ENCODE peak calls at places on chromosomes 12 and 14, in six cellular contexts. D, P, J, N, B and K are unnamed samples.

GRCh38 chr12:90773526-90773925 is 181.4 kb downstream of the CCER1 start:
- DNase-seq in D (peak; percentile 33), B (no peak), P (no peak), J (no peak), N (peak; percentile 7), K (peak; percentile 17)

GRCh38 chr14:57066887-57067513 is 201.7 kb downstream of the EXOC5 start:
- DNase-seq in D (no peak), N (no peak), P (no peak), J (peak; percentile 48), B (peak; percentile 10), K (peak; percentile 2)

GRCh38 chr12:78674311-78675085 is 190.1 kb upstream of the SYT1 start:
- DNase-seq in J (no peak), D (no peak), N (no peak), B (peak; percentile 38), P (no peak), K (peak; percentile 17)

GRCh38 chr12:59929091-59929490 is 333.3 kb downstream of the SLC16A7 start:
- DNase-seq in B (peak; percentile 97), N (peak; percentile 91), J (peak; percentile 25), P (no peak), D (peak; percentile 19), K (peak; percentile 59)

GRCh38 chr12:68794653-68795253 is 13.2 kb upstream of the MDM2 start:
- DNase-seq in P (no peak), B (peak; percentile 91), D (no peak), N (peak; percentile 77), J (no peak), K (no peak)

GRCh38 chr14:100747021-100747586 is 20.4 kb downstream of the DLK1 start:
- DNase-seq in J (no peak), N (peak; percentile 88), B (peak; percentile 99), D (peak; percentile 86), P (no peak), K (peak; percentile 89)

GRCh38 chr14:61536661-61537566 is 158.4 kb upstream of the HIF1A start:
- DNase-seq in J (no peak), N (no peak), D (no peak), B (no peak), P (no peak), K (no peak)

GRCh38 chr12:79360269-79360668 is 330.5 kb downstream of the PAWR start:
- DNase-seq in D (no peak), P (no peak), N (no peak), B (no peak), J (no peak), K (no peak)

GRCh38 chr12:127785535-127785934 is 481.4 kb upstream of the TMEM132C start:
- DNase-seq in J (no peak), D (peak; percentile 14), N (peak; percentile 2), B (peak; percentile 1), P (no peak), K (peak; percentile 89)

GRCh38 chr14:63438065-63438757 is 105.0 kb downstream of the PPP2R5E start:
- DNase-seq in D (peak; percentile 84), P (no peak), J (peak; percentile 66), N (peak; percentile 89), B (peak; percentile 92), K (peak; percentile 99)

GRCh38 chr12:113946175-113946574 is 19.9 kb downstream of the RBM19 start:
- DNase-seq in P (no peak), D (no peak), B (no peak), J (no peak), N (no peak), K (no peak)

GRCh38 chr12:113831486-113831885 is 134.6 kb downstream of the RBM19 start:
- DNase-seq in J (no peak), B (no peak), P (no peak), D (no peak), N (no peak), K (no peak)

GRCh38 chr14:49863483-49864262 is 11.1 kb upstream of the NEMF start:
- DNase-seq in D (no peak), P (no peak), J (no peak), B (no peak), N (no peak), K (peak; percentile 26)

GRCh38 chr12:121505513-121505912 is 75.3 kb downstream of the KDM2B start:
- DNase-seq in P (no peak), D (no peak), J (no peak), N (no peak), B (no peak), K (no peak)

GRCh38 chr12:124821252-124822200 is 42.1 kb downstream of the SCARB1 start:
- DNase-seq in P (no peak), N (no peak), B (no peak), D (no peak), J (no peak), K (no peak)

GRCh38 chr12:34347367-34347766 is 325.1 kb downstream of the ALG10 start:
- DNase-seq in J (no peak), P (no peak), D (no peak), N (no peak), B (no peak), K (no peak)

GRCh38 chr12:69151254-69151751 is 88.1 kb upstream of the CPSF6 start:
- DNase-seq in J (no peak), B (no peak), N (no peak), D (no peak), P (no peak), K (peak; percentile 57)

GRCh38 chr14:63478024-63478423 is 65.2 kb downstream of the PPP2R5E start:
- DNase-seq in J (no peak), N (no peak), P (no peak), D (no peak), B (no peak), K (no peak)

GRCh38 chr12:7934153-7934552 is 1.8 kb downstream of the SLC2A3 start:
- DNase-seq in J (no peak), D (no peak), B (no peak), N (no peak), P (no peak), K (no peak)

GRCh38 chr12:20520572-20520971 is 152.2 kb downstream of the PDE3A start:
- DNase-seq in N (no peak), P (no peak), B (no peak), D (no peak), J (no peak), K (no peak)

GRCh38 chr12:112161711-112162110 is 36.4 kb downstream of the TRAFD1 start:
- DNase-seq in D (no peak), J (no peak), N (no peak), P (no peak), B (no peak), K (no peak)

GRCh38 chr12:120231316-120232011 is 30.6 kb upstream of the RPLP0 start:
- DNase-seq in N (peak; percentile 99), B (peak; percentile 97), D (peak; percentile 67), P (peak; percentile 78), J (peak; percentile 73), K (peak; percentile 84)

GRCh38 chr14:62778847-62779246 is 266.4 kb downstream of the KCNH5 start:
- DNase-seq in P (no peak), B (no peak), D (no peak), N (no peak), J (no peak), K (no peak)

GRCh38 chr14:102344485-102344884 is 18.2 kb downstream of the CINP start:
- DNase-seq in N (no peak), P (no peak), B (no peak), D (no peak), J (no peak), K (no peak)

GRCh38 chr14:23660290-23661226 is 24.4 kb downstream of the DHRS2 start:
- DNase-seq in J (no peak), B (no peak), P (no peak), N (no peak), D (no peak), K (no peak)
- H3K4me3 ChIP-seq in J (no peak overlapping the region), B (no peak overlapping the region), P (no peak overlapping the region), N (no peak overlapping the region), D (no peak overlapping the region), K (no peak overlapping the region)

GRCh38 chr12:29572938-29573337 is 75.5 kb upstream of the OVCH1 start:
- DNase-seq in J (no peak), B (no peak), D (no peak), P (no peak), N (peak; percentile 19), K (no peak)

GRCh38 chr12:29578070-29578469 is 80.6 kb upstream of the OVCH1 start:
- DNase-seq in N (no peak), B (no peak), P (no peak), D (no peak), J (no peak), K (no peak)

GRCh38 chr12:29569392-29569791 is 71.9 kb upstream of the OVCH1 start:
- DNase-seq in D (no peak), J (no peak), P (no peak), B (no peak), N (no peak), K (no peak)

GRCh38 chr12:29578731-29579130 is 81.2 kb upstream of the OVCH1 start:
- DNase-seq in D (no peak), P (no peak), N (peak; percentile 39), J (no peak), B (no peak), K (no peak)

GRCh38 chr12:29574500-29574899 is 77.0 kb upstream of the OVCH1 start:
- DNase-seq in J (no peak), D (no peak), P (no peak), N (no peak), B (no peak), K (no peak)
- TF ChIP-seq CTCF in J (no peak), D (no peak), P (no peak), N (no peak), B (no peak), K (no peak)

DNA sequence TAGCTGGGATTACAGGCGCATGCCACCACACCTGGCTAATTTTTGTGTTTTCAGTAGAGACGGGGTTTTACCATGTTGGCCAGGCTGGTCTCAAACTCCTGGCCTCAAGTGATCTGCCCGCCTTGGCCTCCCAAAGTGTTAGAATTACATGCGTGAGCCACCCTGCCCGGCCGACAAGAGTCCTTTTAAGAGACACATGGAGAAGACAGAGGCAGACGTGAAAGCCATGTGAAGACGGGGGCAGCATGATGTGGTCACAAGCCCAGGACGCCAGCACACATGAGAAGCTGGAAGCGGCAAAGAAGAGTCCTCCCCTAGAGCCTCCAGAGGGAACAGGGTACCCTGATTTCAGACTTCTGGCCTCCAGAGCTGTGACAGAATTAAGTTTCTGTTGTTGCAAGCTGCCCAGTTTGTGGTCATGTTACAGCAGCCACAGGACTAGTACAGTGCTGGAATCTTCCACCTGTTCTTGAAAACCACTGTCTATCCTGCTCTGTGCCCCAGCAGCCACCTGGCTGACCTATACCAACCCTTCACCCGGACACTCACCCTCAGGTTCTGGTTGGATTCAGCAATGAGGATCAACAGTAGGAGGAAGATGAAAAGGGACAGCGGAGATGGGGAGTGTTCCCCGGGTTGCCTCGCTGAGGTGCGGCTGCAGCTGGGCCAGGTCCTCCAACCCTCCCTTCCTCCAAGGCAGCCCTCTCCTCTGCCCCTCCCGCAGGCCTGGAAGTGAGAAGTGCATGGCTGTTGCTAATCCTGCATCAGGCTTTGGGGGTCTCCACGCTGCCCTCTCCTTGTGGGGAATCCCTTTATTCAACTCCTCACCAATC is 16.9 kb downstream of the VPS37B start:
- DNase-seq in B (no peak), P (no peak), N (no peak), J (peak; percentile 24), D (no peak), K (no peak)
- H3K4me3 ChIP-seq in B (no peak overlapping the region), P (no peak overlapping the region), N (no peak overlapping the region), J (no peak overlapping the region), D (no peak overlapping the region), K (no peak overlapping the region)

DNA sequence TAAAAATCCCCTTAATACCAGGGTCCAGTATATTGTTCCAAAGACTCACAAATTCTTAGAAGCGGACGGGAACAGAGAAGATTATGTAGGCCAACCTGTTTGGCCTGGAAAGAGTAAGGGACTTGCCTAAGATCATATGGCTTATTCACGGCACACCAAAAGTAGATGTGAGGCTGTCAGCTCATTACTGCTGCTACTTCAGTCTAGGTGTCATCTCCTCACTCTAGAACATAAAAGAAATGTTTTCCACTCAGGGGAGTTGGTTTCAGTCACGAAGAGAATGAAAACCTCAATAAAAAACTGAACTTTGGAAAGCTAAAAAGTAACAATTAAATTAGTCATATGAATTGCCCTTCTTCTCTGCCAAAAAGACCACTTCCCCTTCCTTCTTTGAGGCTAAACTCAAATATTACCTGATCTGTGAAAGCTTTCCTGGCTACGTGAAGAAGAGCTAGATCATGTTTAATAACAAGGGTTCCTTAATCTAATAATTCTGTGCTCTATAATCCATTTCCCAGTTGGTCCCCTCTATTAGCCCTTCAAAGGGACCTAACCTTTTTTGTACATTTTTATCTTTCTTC is 710 bp upstream of the CEP128 start:
- DNase-seq in N (no peak), D (no peak), P (no peak), J (no peak), B (peak; percentile 42), K (no peak)
- TF ChIP-seq CTCF in N (no peak), D (no peak), P (no peak), J (no peak), B (no peak), K (no peak)